ENCODE peak calls at places on chromosomes 16 and 17, in six cellular contexts. One of them, this sample, is unnamed.

GRCh38 chr16:66107661-66108060 is 258.8 kb upstream of the CDH5 start:
- DNase-seq in gastrocnemius medialis: no peak
- DNase-seq in body of pancreas: no peak
- DNase-seq in uterus: no peak
- DNase-seq in ovary: no peak
- DNase-seq in tibial nerve: no peak
- DNase-seq in this sample: no peak

GRCh38 chr17:77709594-77709993 is 248.9 kb upstream of the TNRC6C start:
- DNase-seq in gastrocnemius medialis: no peak
- DNase-seq in body of pancreas: no peak
- DNase-seq in uterus: no peak
- DNase-seq in ovary: no peak
- DNase-seq in tibial nerve: no peak
- DNase-seq in this sample: no peak

GRCh38 chr17:10318540-10318939 is 54.3 kb downstream of the MYH13 start:
- DNase-seq in gastrocnemius medialis: no peak
- DNase-seq in body of pancreas: no peak
- DNase-seq in uterus: no peak
- DNase-seq in ovary: no peak
- DNase-seq in tibial nerve: no peak
- DNase-seq in this sample: no peak

GRCh38 chr17:41811549-41812175 is at the start of gene P3H4:
- DNase-seq in gastrocnemius medialis: peak
- DNase-seq in body of pancreas: peak
- DNase-seq in uterus: peak
- DNase-seq in ovary: peak
- DNase-seq in tibial nerve: peak
- DNase-seq in this sample: no peak

GRCh38 chr17:56114469-56114868 is 38.8 kb upstream of the ANKFN1 start:
- DNase-seq in gastrocnemius medialis: no peak
- DNase-seq in body of pancreas: no peak
- DNase-seq in uterus: no peak
- DNase-seq in ovary: no peak
- DNase-seq in tibial nerve: no peak
- DNase-seq in this sample: no peak

GRCh38 chr17:42180922-42181850 is at the start of gene KCNH4:
- DNase-seq in gastrocnemius medialis: peak
- DNase-seq in body of pancreas: peak
- DNase-seq in uterus: peak
- DNase-seq in ovary: peak
- DNase-seq in tibial nerve: peak
- DNase-seq in this sample: no peak

GRCh38 chr16:67943619-67944503 is at the start of gene LCAT:
- DNase-seq in gastrocnemius medialis: peak
- DNase-seq in body of pancreas: no peak
- DNase-seq in uterus: peak
- DNase-seq in ovary: peak
- DNase-seq in tibial nerve: peak
- DNase-seq in this sample: no peak

GRCh38 chr17:41917192-41917591 is 1.6 kb downstream of the ACLY start:
- DNase-seq in gastrocnemius medialis: no peak
- DNase-seq in body of pancreas: peak
- DNase-seq in uterus: no peak
- DNase-seq in ovary: no peak
- DNase-seq in tibial nerve: peak
- DNase-seq in this sample: no peak

GRCh38 chr17:20925091-20925490 is 117.7 kb downstream of the USP22 start:
- DNase-seq in gastrocnemius medialis: no peak
- DNase-seq in body of pancreas: no peak
- DNase-seq in uterus: no peak
- DNase-seq in ovary: no peak
- DNase-seq in tibial nerve: no peak
- DNase-seq in this sample: no peak

GRCh38 chr17:4448197-4448980 is 14.6 kb downstream of the SPNS3 start:
- DNase-seq in gastrocnemius medialis: no peak
- DNase-seq in body of pancreas: no peak
- DNase-seq in uterus: no peak
- DNase-seq in ovary: no peak
- DNase-seq in tibial nerve: no peak
- DNase-seq in this sample: no peak

GRCh38 chr17:80922580-80923160 is 69.0 kb upstream of the CHMP6 start:
- DNase-seq in gastrocnemius medialis: no peak
- DNase-seq in body of pancreas: no peak
- DNase-seq in uterus: no peak
- DNase-seq in ovary: no peak
- DNase-seq in tibial nerve: no peak
- DNase-seq in this sample: no peak

GRCh38 chr16:19410435-19411153 is 7.1 kb upstream of the TMC5 start:
- DNase-seq in gastrocnemius medialis: no peak
- DNase-seq in body of pancreas: peak
- DNase-seq in uterus: no peak
- DNase-seq in ovary: no peak
- DNase-seq in tibial nerve: no peak
- DNase-seq in this sample: no peak

GRCh38 chr17:41302981-41303380 is 330 bp upstream of the KRTAP29-1 start:
- DNase-seq in gastrocnemius medialis: no peak
- DNase-seq in body of pancreas: no peak
- DNase-seq in uterus: no peak
- DNase-seq in ovary: no peak
- DNase-seq in tibial nerve: no peak
- DNase-seq in this sample: no peak

GRCh38 chr17:79075433-79075805 is 795 bp downstream of the ENGASE start:
- DNase-seq in gastrocnemius medialis: no peak
- DNase-seq in body of pancreas: no peak
- DNase-seq in uterus: no peak
- DNase-seq in ovary: no peak
- DNase-seq in tibial nerve: no peak
- DNase-seq in this sample: no peak

GRCh38 chr17:37220609-37220953 is 155.2 kb upstream of the C17orf78 start:
- DNase-seq in gastrocnemius medialis: no peak
- DNase-seq in body of pancreas: no peak
- DNase-seq in uterus: no peak
- DNase-seq in ovary: no peak
- DNase-seq in tibial nerve: no peak
- DNase-seq in this sample: no peak

GRCh38 chr17:57601328-57601727 is 143.8 kb downstream of the CCDC182 start:
- DNase-seq in gastrocnemius medialis: no peak
- DNase-seq in body of pancreas: no peak
- DNase-seq in uterus: no peak
- DNase-seq in ovary: no peak
- DNase-seq in tibial nerve: no peak
- DNase-seq in this sample: no peak

GRCh38 chr17:56737741-56738161 is 96.0 kb downstream of the C17orf67 start:
- DNase-seq in gastrocnemius medialis: no peak
- DNase-seq in body of pancreas: no peak
- DNase-seq in uterus: no peak
- DNase-seq in ovary: no peak
- DNase-seq in tibial nerve: no peak
- DNase-seq in this sample: no peak

GRCh38 chr17:7355053-7355452 is at the start of gene TMEM95:
- DNase-seq in gastrocnemius medialis: no peak
- DNase-seq in body of pancreas: no peak
- DNase-seq in uterus: no peak
- DNase-seq in ovary: peak
- DNase-seq in tibial nerve: peak
- DNase-seq in this sample: no peak

DNA sequence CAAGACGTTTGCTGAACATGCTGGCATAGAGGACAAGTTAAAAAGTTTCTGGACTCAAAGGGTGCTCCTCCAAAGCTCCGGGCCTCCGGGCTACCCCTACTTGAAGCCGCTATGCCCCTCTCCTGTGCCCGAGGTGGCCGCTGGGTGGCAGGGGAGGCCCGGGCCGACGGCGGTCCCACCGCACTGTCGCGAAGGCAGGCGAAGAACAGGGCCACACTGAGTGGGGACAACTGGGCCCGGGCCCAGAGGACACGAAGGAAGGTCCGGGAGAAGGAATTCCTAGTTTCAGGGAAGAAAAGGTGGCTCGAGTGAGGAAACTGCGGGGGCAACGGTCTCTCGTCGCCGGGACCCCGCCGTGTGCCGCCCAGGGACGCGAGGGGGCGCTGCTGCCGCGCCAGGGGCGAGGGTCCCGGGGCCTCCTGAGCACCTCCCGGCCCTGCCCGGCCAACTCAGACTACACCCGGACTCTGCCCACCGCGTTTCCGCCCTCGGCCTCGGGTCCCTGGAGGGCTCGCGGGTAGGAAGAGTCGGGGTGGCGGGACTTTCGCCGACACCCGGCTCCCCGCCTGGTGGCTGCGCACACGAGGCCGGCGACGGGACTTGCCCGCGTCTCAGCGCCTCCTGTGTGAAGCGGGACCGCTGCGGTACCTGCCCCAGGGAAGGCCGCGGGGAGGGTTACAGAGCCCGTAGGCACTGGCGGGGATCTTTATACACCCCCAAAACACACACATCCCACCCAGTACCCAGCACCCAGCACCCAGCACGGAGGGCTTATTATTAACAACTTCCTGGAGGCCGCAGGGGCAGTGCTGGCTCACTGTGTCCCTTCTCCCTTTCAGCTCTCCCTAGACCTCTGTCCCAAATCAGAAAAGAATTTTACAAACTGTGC is 772 bp upstream of the CHCT1 start:
- DNase-seq in gastrocnemius medialis: peak
- DNase-seq in body of pancreas: peak
- DNase-seq in uterus: peak
- DNase-seq in ovary: peak
- DNase-seq in tibial nerve: peak
- DNase-seq in this sample: no peak
- H3K27ac ChIP-seq in gastrocnemius medialis: no peak
- H3K27ac ChIP-seq in body of pancreas: peak
- H3K27ac ChIP-seq in uterus: no peak
- H3K27ac ChIP-seq in ovary: no peak
- H3K27ac ChIP-seq in tibial nerve: peak
- H3K27ac ChIP-seq in this sample: peak

GRCh38 chr17:75129576-75129975 is 2.0 kb downstream of the NT5C start:
- DNase-seq in gastrocnemius medialis: no peak
- DNase-seq in body of pancreas: no peak
- DNase-seq in uterus: no peak
- DNase-seq in ovary: no peak
- DNase-seq in tibial nerve: no peak
- DNase-seq in this sample: no peak
- TF ChIP-seq POLR2A in gastrocnemius medialis: no peak
- TF ChIP-seq POLR2A in body of pancreas: no peak
- TF ChIP-seq POLR2A in uterus: no peak
- TF ChIP-seq POLR2A in ovary: no peak
- TF ChIP-seq POLR2A in tibial nerve: no peak
- TF ChIP-seq POLR2A in this sample: no peak

GRCh38 chr16:1152651-1153259 is at the start of gene CACNA1H:
- DNase-seq in gastrocnemius medialis: no peak
- DNase-seq in body of pancreas: no peak
- DNase-seq in uterus: peak
- DNase-seq in ovary: peak
- DNase-seq in tibial nerve: no peak
- DNase-seq in this sample: no peak

GRCh38 chr16:1149101-1149636 is 3.7 kb upstream of the CACNA1H start:
- DNase-seq in gastrocnemius medialis: no peak
- DNase-seq in body of pancreas: no peak
- DNase-seq in uterus: no peak
- DNase-seq in ovary: no peak
- DNase-seq in tibial nerve: no peak
- DNase-seq in this sample: no peak

GRCh38 chr16:1151424-1152122 is 1.3 kb upstream of the CACNA1H start:
- DNase-seq in gastrocnemius medialis: no peak
- DNase-seq in body of pancreas: no peak
- DNase-seq in uterus: no peak
- DNase-seq in ovary: no peak
- DNase-seq in tibial nerve: no peak
- DNase-seq in this sample: no peak

GRCh38 chr16:1152123-1152638 is 725 bp upstream of the CACNA1H start:
- DNase-seq in gastrocnemius medialis: no peak
- DNase-seq in body of pancreas: no peak
- DNase-seq in uterus: no peak
- DNase-seq in ovary: peak
- DNase-seq in tibial nerve: no peak
- DNase-seq in this sample: no peak

GRCh38 chr16:1150511-1150982 is 2.4 kb upstream of the CACNA1H start:
- DNase-seq in gastrocnemius medialis: no peak
- DNase-seq in body of pancreas: no peak
- DNase-seq in uterus: no peak
- DNase-seq in ovary: peak
- DNase-seq in tibial nerve: no peak
- DNase-seq in this sample: no peak
- TF ChIP-seq CTCF in gastrocnemius medialis: no peak
- TF ChIP-seq CTCF in body of pancreas: no peak
- TF ChIP-seq CTCF in uterus: no peak
- TF ChIP-seq CTCF in ovary: no peak
- TF ChIP-seq CTCF in tibial nerve: no peak
- TF ChIP-seq CTCF in this sample: no peak

GRCh38 chr17:83097831-83098230 is 18.4 kb downstream of the METRNL start:
- DNase-seq in gastrocnemius medialis: no peak
- DNase-seq in body of pancreas: no peak
- DNase-seq in uterus: no peak
- DNase-seq in ovary: no peak
- DNase-seq in tibial nerve: no peak
- DNase-seq in this sample: no peak

GRCh38 chr17:83099086-83099540 is 19.7 kb downstream of the METRNL start:
- DNase-seq in gastrocnemius medialis: no peak
- DNase-seq in body of pancreas: no peak
- DNase-seq in uterus: no peak
- DNase-seq in ovary: no peak
- DNase-seq in tibial nerve: no peak
- DNase-seq in this sample: no peak

GRCh38 chr17:83099570-83100181 is 20.3 kb downstream of the METRNL start:
- DNase-seq in gastrocnemius medialis: no peak
- DNase-seq in body of pancreas: peak
- DNase-seq in uterus: no peak
- DNase-seq in ovary: no peak
- DNase-seq in tibial nerve: no peak
- DNase-seq in this sample: no peak

GRCh38 chr17:83096401-83097220 is 17.2 kb downstream of the METRNL start:
- DNase-seq in gastrocnemius medialis: peak
- DNase-seq in body of pancreas: peak
- DNase-seq in uterus: no peak
- DNase-seq in ovary: no peak
- DNase-seq in tibial nerve: no peak
- DNase-seq in this sample: no peak

DNA sequence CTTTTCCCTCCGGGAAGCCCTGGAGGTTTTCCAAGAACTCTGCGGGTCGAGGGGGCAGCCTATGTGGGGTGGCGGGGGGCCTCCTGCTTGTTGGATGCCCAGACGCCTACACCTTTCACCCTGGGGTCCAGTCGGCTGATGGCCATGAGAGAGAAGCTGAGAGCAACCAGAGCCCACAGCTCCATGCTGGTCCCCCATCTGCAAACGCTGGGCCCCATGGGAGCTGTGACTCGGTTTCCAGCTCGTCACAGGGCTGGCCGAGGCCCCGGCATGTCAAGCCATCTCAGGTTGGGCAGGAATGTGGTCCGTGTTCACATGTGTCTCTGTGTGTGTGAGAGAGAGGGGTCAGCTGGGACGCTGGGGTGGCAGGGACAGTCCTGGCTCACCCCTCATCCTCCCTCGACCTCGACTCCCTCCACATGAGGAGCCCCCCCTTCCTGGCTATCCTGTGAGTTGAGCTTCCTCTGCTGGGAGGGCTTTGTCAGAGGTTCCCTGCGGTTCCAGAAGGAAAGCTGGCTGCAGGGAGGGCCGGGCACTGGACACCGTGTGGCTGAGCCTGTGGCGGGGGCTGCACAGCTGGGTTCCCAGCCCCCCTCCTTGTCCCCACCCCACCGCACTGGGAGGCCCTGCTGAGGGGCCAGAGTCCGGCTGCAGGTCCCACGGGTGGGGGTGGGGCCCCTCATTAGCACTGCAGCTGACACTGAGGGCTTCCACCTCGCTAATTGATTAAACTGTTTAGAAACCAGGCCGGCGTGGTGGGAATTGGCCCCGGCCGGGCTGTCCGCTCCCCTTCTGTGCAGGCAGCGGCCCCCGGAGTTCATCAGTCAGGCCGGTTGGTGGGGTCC is 19.1 kb downstream of the METRNL start:
- DNase-seq in gastrocnemius medialis: no peak
- DNase-seq in body of pancreas: no peak
- DNase-seq in uterus: no peak
- DNase-seq in ovary: no peak
- DNase-seq in tibial nerve: no peak
- DNase-seq in this sample: no peak
- H3K27ac ChIP-seq in gastrocnemius medialis: no peak
- H3K27ac ChIP-seq in body of pancreas: peak
- H3K27ac ChIP-seq in uterus: no peak
- H3K27ac ChIP-seq in ovary: peak
- H3K27ac ChIP-seq in tibial nerve: peak
- H3K27ac ChIP-seq in this sample: no peak

This sample was measured in esophagus squamous epithelium.